ENCODE peak calls at places on chromosome 21, in eight cellular contexts. E is fibroblast of pulmonary artery, Q is IMR-90, A is left lung, T is K562, H is GM12865, I is mammary epithelial cell, Y is bronchial epithelial cell. C is an unnamed sample.
A peak's percentile ranks its signal among the peaks of the same experiment; 100 is the strongest.

GRCh38 chr21:29825936-29826335 is 113.9 kb downstream of the GRIK1 start:
- DNase-seq in E (no peak), Q (no peak), A (no peak), T (no peak), H (no peak), I (peak; percentile 1), Y (peak; percentile 22), C (peak; percentile 6)

GRCh38 chr21:34883501-34884271 is 165.4 kb downstream of the RUNX1 start:
- DNase-seq in E (no peak), Q (no peak), A (no peak), T (no peak), H (no peak), I (no peak), Y (peak; percentile 33), C (no peak)

GRCh38 chr21:42639646-42640152 is 13.7 kb upstream of the PDE9A start:
- DNase-seq in E (no peak), Q (no peak), A (no peak), T (no peak), H (no peak), I (no peak), Y (no peak), C (no peak)

GRCh38 chr21:38839683-38840286 is 34.1 kb downstream of the ETS2 start:
- DNase-seq in E (peak; percentile 94), Q (peak; percentile 94), A (no peak), T (no peak), H (no peak), I (peak; percentile 97), Y (peak; percentile 97), C (peak; percentile 97)

GRCh38 chr21:32726742-32727477 is 903 bp downstream of the SYNJ1 start:
- DNase-seq in E (peak; percentile 37), Q (peak; percentile 18), A (peak; percentile 33), T (peak; percentile 77), H (peak; percentile 29), I (peak; percentile 29), Y (peak; percentile 40), C (peak; percentile 28)

GRCh38 chr21:38649120-38649519 is 150.8 kb upstream of the ERG start:
- DNase-seq in E (no peak), Q (no peak), A (no peak), T (no peak), H (no peak), I (no peak), Y (no peak), C (no peak)

GRCh38 chr21:42846221-42846620 is 33.1 kb downstream of the WDR4 start:
- DNase-seq in E (no peak), Q (no peak), A (peak; percentile 24), T (no peak), H (no peak), I (no peak), Y (no peak), C (no peak)

GRCh38 chr21:19321688-19322087 is 918.1 kb upstream of the TMPRSS15 start:
- DNase-seq in E (no peak), Q (no peak), A (no peak), T (no peak), H (no peak), I (no peak), Y (no peak), C (no peak)

GRCh38 chr21:33975548-33976081 is 60.0 kb upstream of the ATP5PO start:
- DNase-seq in E (no peak), Q (peak; percentile 43), A (no peak), T (no peak), H (peak; percentile 96), I (peak; percentile 74), Y (peak; percentile 92), C (peak; percentile 60)

GRCh38 chr21:43361127-43361492 is 65.8 kb downstream of the SIK1 start:
- DNase-seq in E (no peak), Q (peak; percentile 63), A (no peak), T (no peak), H (peak; percentile 81), I (peak; percentile 50), Y (peak; percentile 33), C (peak; percentile 28)

GRCh38 chr21:34907783-34908423 is 141.2 kb downstream of the RUNX1 start:
- DNase-seq in E (no peak), Q (no peak), A (no peak), T (no peak), H (no peak), I (no peak), Y (no peak), C (no peak)

GRCh38 chr21:43294194-43294902 is 125.5 kb downstream of the CRYAA start:
- DNase-seq in E (no peak), Q (no peak), A (no peak), T (no peak), H (no peak), I (no peak), Y (no peak), C (no peak)

GRCh38 chr21:16535100-16535418 is 805.3 kb downstream of the USP25 start:
- DNase-seq in E (peak; percentile 97), Q (peak; percentile 55), A (peak; percentile 69), T (no peak), H (no peak), I (peak; percentile 67), Y (peak; percentile 83), C (peak; percentile 96)

GRCh38 chr21:16541366-16541765 is 811.6 kb downstream of the USP25 start:
- DNase-seq in E (no peak), Q (no peak), A (no peak), T (no peak), H (no peak), I (no peak), Y (peak; percentile 48), C (peak; percentile 37)

GRCh38 chr21:16534408-16535099 is 804.8 kb downstream of the USP25 start:
- DNase-seq in E (peak; percentile 98), Q (peak; percentile 32), A (peak; percentile 56), T (no peak), H (no peak), I (peak; percentile 35), Y (peak; percentile 40), C (peak; percentile 87)

GRCh38 chr21:16536661-16537359 is 807.0 kb downstream of the USP25 start:
- DNase-seq in E (peak; percentile 68), Q (peak; percentile 6), A (no peak), T (no peak), H (no peak), I (peak; percentile 64), Y (peak; percentile 46), C (peak; percentile 79)

GRCh38 chr21:16539041-16539440 is 809.3 kb downstream of the USP25 start:
- DNase-seq in E (no peak), Q (no peak), A (no peak), T (no peak), H (no peak), I (no peak), Y (no peak), C (peak; percentile 54)
- H3K4me3 ChIP-seq in E (peak overlapping the region; percentile 66), Q (no peak overlapping the region), A (no peak overlapping the region), T (no peak overlapping the region), H (no peak overlapping the region), I (no peak overlapping the region), Y (no peak overlapping the region), C (peak overlapping the region; percentile 57)

GRCh38 chr21:21690068-21690665 is 692.0 kb downstream of the NCAM2 start:
- DNase-seq in E (no peak), Q (no peak), A (no peak), T (no peak), H (no peak), I (no peak), Y (no peak), C (no peak)

DNA sequence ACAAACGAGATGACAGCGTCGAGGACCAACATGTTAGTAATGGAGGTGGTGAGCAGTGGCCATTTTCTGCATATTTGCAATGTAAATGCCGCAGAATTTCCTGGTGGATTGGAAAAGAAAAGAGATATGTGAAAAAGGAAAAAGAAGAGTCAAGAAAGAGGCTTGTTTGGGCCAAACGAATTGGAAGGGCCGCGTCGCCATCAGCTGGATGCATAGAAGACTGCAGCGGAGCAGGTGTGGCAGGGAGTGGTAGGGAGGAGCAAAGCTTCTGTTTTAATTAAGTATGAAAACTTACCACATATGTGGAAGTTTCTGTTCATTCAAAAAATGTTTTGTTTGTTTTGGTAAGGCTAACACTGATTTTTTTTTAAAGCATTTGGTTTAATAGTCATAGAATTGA is 690.7 kb downstream of the NCAM2 start:
- DNase-seq in E (peak; percentile 55), Q (peak; percentile 37), A (no peak), T (no peak), H (no peak), I (no peak), Y (no peak), C (peak; percentile 50)
- TF ChIP-seq CTCF in E (peak; percentile 67), Q (peak; percentile 61), A (peak; percentile 15), T (peak; percentile 30), H (no peak), I (no peak), Y (no peak), C (peak; percentile 68)

GRCh38 chr21:35989185-35989735 is 71.1 kb downstream of the SETD4 start:
- DNase-seq in E (no peak), Q (no peak), A (peak; percentile 66), T (no peak), H (no peak), I (peak; percentile 29), Y (no peak), C (peak; percentile 64)
- H3K4me3 ChIP-seq in E (no peak overlapping the region), Q (no peak overlapping the region), A (no peak overlapping the region), T (no peak overlapping the region), H (no peak overlapping the region), I (no peak overlapping the region), Y (no peak overlapping the region), C (no peak overlapping the region)

GRCh38 chr21:31558839-31559367 is 100.6 kb upstream of the SOD1 start:
- DNase-seq in E (peak; percentile 95), Q (peak; percentile 76), A (peak; percentile 88), T (no peak), H (peak; percentile 69), I (peak; percentile 97), Y (peak; percentile 83), C (peak; percentile 90)
- TF ChIP-seq CTCF in E (no peak), Q (no peak), A (no peak), T (no peak), H (no peak), I (no peak), Y (no peak), C (no peak)

DNA sequence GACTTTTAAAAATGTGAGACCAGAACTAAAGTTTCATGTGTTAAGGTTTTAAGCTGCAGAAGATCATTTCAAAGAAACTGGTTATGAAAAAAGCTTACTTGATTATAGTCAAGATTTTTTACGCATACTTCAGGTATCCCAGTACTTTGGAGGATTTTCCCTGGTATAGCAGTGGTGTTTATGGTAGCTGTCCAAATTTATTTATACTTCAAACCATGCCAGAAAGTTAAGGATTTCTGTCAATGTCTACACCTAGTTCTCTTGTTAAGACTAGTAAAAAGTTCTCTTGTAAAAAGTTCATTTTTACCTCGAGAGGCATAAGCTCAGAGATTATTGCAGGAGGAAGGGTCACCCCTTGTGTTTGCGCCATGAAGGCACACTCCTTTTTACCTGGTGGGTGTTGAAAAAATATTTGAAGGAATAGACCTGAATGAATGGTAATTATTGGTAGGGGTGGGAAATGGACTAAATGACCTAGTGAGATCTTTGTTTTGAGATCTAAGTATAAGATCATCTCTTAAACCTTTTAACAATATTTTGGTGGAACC is 2.8 kb downstream of the DYRK1A start:
- DNase-seq in E (no peak), Q (no peak), A (no peak), T (no peak), H (no peak), I (no peak), Y (no peak), C (no peak)
- H3K4me3 ChIP-seq in E (peak overlapping the region; percentile 91), Q (peak overlapping the region; percentile 6), A (no peak overlapping the region), T (peak overlapping the region; percentile 88), H (peak overlapping the region; percentile 62), I (peak overlapping the region; percentile 61), Y (peak overlapping the region; percentile 89), C (peak overlapping the region; percentile 11)

DNA sequence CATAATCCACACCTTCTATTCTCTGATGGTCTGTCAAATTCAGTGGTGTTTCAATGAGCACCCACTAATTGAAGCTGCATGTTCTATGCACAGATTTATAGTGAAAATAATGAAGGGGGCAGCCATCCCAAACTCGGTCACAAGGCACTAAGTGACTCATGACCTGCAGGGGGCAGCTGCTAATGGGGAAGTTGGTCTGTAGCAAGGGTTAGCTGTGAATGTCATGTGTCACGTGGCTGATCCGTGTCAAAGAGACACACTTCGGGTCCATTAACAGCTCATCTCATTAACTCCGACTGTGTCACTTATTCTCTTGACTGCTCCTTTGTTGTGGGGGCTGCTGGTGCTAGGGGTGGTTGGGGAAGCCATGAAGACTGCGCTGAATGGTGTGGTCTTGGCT is 306.6 kb downstream of the PCP4 start:
- DNase-seq in E (no peak), Q (no peak), A (no peak), T (no peak), H (no peak), I (no peak), Y (no peak), C (no peak)
- TF ChIP-seq CTCF in E (no peak), Q (no peak), A (no peak), T (no peak), H (no peak), I (no peak), Y (no peak), C (no peak)